ENCODE peak calls at places on chromosomes 6 and 20, in five cellular contexts. X, D, W, Z and E are unnamed samples.

GRCh38 chr20:58614366-58614765 is 36.7 kb upstream of the STX16 start:
- DNase-seq in W (no peak), Z (no peak), X (no peak), D (no peak), E (no peak)

GRCh38 chr6:12472601-12473038 is 182.5 kb downstream of the EDN1 start:
- DNase-seq in D (peak; percentile 67), Z (peak; percentile 21), W (peak; percentile 80), X (no peak), E (no peak)

GRCh38 chr6:13513606-13514502 is 26.5 kb upstream of the GFOD1 start:
- DNase-seq in X (no peak), Z (no peak), W (no peak), D (no peak), E (no peak)

GRCh38 chr6:12245763-12246720 is 44.1 kb upstream of the EDN1 start:
- DNase-seq in X (no peak), W (peak; percentile 5), Z (peak; percentile 81), D (peak; percentile 39), E (no peak)

GRCh38 chr6:7899046-7899888 is 11.3 kb downstream of the TXNDC5 start:
- DNase-seq in D (no peak), W (no peak), Z (peak; percentile 58), X (no peak), E (no peak)

GRCh38 chr6:28922004-28922840 is 1.6 kb downstream of the TRIM27 start:
- DNase-seq in X (no peak), Z (peak; percentile 68), D (peak; percentile 57), W (peak; percentile 51), E (no peak)

GRCh38 chr20:54405540-54405939 is 69.9 kb upstream of the DOK5 start:
- DNase-seq in X (no peak), W (no peak), D (no peak), Z (no peak), E (no peak)

GRCh38 chr6:113630738-113631535 is 226.2 kb upstream of the MARCKS start:
- DNase-seq in D (peak; percentile 86), Z (no peak), X (no peak), W (peak; percentile 94), E (no peak)

GRCh38 chr6:27297857-27298730 is 14.0 kb downstream of the POM121L2 start:
- DNase-seq in X (no peak), Z (peak; percentile 89), D (peak; percentile 51), W (peak; percentile 51), E (peak; percentile 76)

GRCh38 chr20:36541227-36542018 is at the start of gene MYL9:
- DNase-seq in Z (peak; percentile 74), W (peak; percentile 82), D (peak; percentile 62), X (peak; percentile 62), E (peak; percentile 76)

GRCh38 chr6:89970609-89971337 is 76.5 kb downstream of the GJA10 start:
- DNase-seq in Z (peak; percentile 57), X (peak; percentile 48), D (peak; percentile 74), W (peak; percentile 67), E (no peak)

GRCh38 chr6:25889877-25890853 is 16.1 kb upstream of the SLC17A3 start:
- DNase-seq in X (peak; percentile 48), Z (peak; percentile 67), W (peak; percentile 52), D (peak; percentile 17), E (no peak)

GRCh38 chr6:168320661-168321060 is 1.1 kb upstream of the DACT2 start:
- DNase-seq in W (no peak), X (no peak), Z (no peak), D (no peak), E (no peak)

GRCh38 chr6:33166811-33167210 is 25.5 kb downstream of the COL11A2 start:
- DNase-seq in D (no peak), X (no peak), Z (no peak), W (no peak), E (no peak)

GRCh38 chr6:25472314-25472713 is 179.7 kb upstream of the SCGN start:
- DNase-seq in D (no peak), Z (no peak), W (no peak), X (no peak), E (no peak)

GRCh38 chr6:42368156-42368555 is 83.6 kb downstream of the TRERF1 start:
- DNase-seq in W (no peak), X (no peak), D (no peak), Z (no peak), E (no peak)

GRCh38 chr6:84772428-84773132 is 8.2 kb upstream of the TBX18 start:
- DNase-seq in X (no peak), D (no peak), W (peak; percentile 11), Z (peak; percentile 27), E (peak; percentile 44)

GRCh38 chr6:84422380-84422968 is 195.0 kb upstream of the CEP162 start:
- DNase-seq in D (peak; percentile 41), W (peak; percentile 62), X (peak; percentile 72), Z (peak; percentile 66), E (peak; percentile 81)

GRCh38 chr6:44496705-44497369 is 109.3 kb downstream of the CDC5L start:
- DNase-seq in Z (no peak), X (no peak), D (no peak), W (no peak), E (peak; percentile 13)

GRCh38 chr6:84066536-84066935 is 33.0 kb downstream of the MRAP2 start:
- DNase-seq in Z (no peak), W (no peak), D (no peak), X (no peak), E (no peak)

GRCh38 chr6:141486942-141487341 is 645.8 kb upstream of the GJE1 start:
- DNase-seq in X (no peak), W (no peak), Z (no peak), D (no peak), E (no peak)

GRCh38 chr20:46894579-46894958 is at the start of gene EYA2:
- DNase-seq in W (no peak), Z (peak; percentile 29), D (peak; percentile 25), X (peak; percentile 24), E (peak; percentile 53)

GRCh38 chr6:9412951-9413559 is 977.7 kb upstream of the SLC35B3 start:
- DNase-seq in D (no peak), Z (peak; percentile 73), X (no peak), W (no peak), E (peak; percentile 57)

GRCh38 chr20:36305602-36306556 is at the start of gene DLGAP4:
- DNase-seq in D (no peak), W (no peak), X (peak; percentile 33), Z (no peak), E (no peak)

DNA sequence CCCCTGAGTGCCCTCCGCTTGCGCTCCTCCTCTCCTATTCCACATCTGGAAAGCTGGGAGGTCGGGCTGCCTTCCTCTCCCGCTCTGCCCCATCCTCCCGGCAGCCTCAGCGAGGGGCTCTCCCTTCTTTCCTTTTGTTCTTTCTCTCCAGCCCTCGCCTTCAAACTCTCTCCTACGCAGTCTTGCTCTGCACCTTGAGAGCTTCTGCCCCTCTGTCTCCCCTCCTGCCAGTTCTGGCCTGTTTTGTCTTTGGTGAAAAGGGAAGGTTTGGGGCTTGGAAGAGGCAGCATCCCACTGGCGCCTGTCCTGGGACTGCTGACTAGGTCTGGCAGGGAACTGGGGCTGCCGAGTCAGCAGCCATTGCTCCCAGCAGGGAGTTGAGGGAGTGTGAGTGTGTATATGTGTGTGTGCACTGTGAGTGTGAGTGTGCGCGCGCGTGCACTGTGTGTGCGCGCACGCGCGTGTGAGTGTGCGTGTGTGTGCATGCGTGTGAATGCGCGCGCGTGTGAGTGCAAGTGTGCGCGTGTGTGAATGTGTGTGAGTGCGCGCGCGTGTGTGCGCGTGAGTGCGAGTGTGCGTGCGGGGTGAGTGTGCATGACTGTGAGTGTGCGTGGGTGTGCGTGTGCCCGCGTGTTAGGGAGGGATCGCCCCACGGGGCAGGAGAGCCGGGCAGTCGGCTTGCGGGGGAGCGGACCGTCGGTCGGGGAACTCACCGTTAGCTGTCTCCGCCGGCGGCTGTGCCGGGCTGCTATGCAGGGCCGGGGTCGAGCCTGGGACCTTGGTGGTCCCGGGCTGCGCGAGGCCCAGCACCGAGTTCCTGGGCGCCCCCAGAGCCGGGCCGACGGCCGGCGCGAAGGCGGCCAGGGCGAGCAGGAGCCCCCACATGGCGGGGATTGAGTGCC is 488 bp downstream of the CPXM1 start:
- DNase-seq in X (no peak), Z (peak; percentile 65), D (peak; percentile 7), W (peak; percentile 27), E (peak; percentile 49)
- H4K8ac ChIP-seq in X (peak overlapping the region; percentile 100), Z (no peak overlapping the region), D (peak overlapping the region; percentile 5), W (peak overlapping the region; percentile 73), E (no peak overlapping the region)

DNA sequence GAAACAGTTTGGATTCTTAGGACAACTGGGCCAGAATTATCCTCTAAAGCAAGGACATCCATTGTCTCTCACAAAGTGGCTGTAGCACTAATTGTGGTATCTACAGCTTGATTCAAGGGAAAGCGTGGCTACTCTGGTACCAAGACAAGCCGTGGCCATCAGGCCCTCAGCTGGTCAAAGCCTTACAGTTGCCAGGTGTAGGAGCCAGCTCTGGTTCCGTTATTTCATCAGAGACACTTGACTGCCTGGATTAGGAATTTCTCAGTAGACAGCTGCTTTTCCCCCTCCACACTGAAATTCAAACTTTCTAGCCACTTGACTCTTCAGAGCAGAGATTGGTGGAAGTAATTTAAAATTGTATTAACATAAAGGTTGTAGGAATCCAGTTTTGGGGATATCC is 104.2 kb downstream of the ANKS1A start:
- DNase-seq in X (no peak), W (no peak), Z (no peak), D (no peak), E (no peak)
- H3K18ac ChIP-seq in X (no peak overlapping the region), W (no peak overlapping the region), Z (no peak overlapping the region), D (no peak overlapping the region), E (no peak overlapping the region)

GRCh38 chr6:166157930-166158617 is 9.6 kb downstream of the TBXT start:
- DNase-seq in W (no peak), X (no peak), Z (no peak), D (no peak), E (no peak)
- H4K8ac ChIP-seq in W (no peak overlapping the region), X (no peak overlapping the region), Z (no peak overlapping the region), D (no peak overlapping the region), E (no peak overlapping the region)

GRCh38 chr6:167295495-167296292 is 4.6 kb downstream of the UNC93A start:
- DNase-seq in W (no peak), Z (no peak), X (no peak), D (no peak), E (no peak)

GRCh38 chr6:167296293-167296690 is 5.2 kb downstream of the UNC93A start:
- DNase-seq in X (no peak), D (no peak), W (no peak), Z (no peak), E (no peak)

GRCh38 chr6:167294241-167294640 is 3.1 kb downstream of the UNC93A start:
- DNase-seq in X (no peak), D (no peak), W (no peak), Z (no peak), E (no peak)

GRCh38 chr6:167293590-167294091 is 2.5 kb downstream of the UNC93A start:
- DNase-seq in Z (no peak), X (no peak), D (no peak), W (no peak), E (no peak)

GRCh38 chr6:167294651-167295494 is 3.8 kb downstream of the UNC93A start:
- DNase-seq in X (no peak), W (no peak), D (no peak), Z (no peak), E (no peak)
- H3K18ac ChIP-seq in X (peak overlapping the region; percentile 79), W (no peak overlapping the region), D (no peak overlapping the region), Z (no peak overlapping the region), E (no peak overlapping the region)

GRCh38 chr20:21125072-21125848 is 622 bp upstream of the KIZ start:
- DNase-seq in W (peak; percentile 75), X (no peak), D (peak; percentile 41), Z (peak; percentile 65), E (no peak)
- H4K8ac ChIP-seq in W (no peak overlapping the region), X (no peak overlapping the region), D (no peak overlapping the region), Z (no peak overlapping the region), E (no peak overlapping the region)

GRCh38 chr20:23325107-23325506 is 25.5 kb upstream of the NXT1 start:
- DNase-seq in D (no peak), X (no peak), Z (peak; percentile 63), W (no peak), E (no peak)
- H3K18ac ChIP-seq in D (no peak overlapping the region), X (no peak overlapping the region), Z (no peak overlapping the region), W (no peak overlapping the region), E (no peak overlapping the region)